ENCODE peak calls at places on chromosome 7, in six cellular contexts. Z is mammary epithelial cell, F is choroid plexus epithelial cell, P is heart right ventricle, K is heart left ventricle, T is transverse colon. H is an unnamed sample.

GRCh38 chr7:7271094-7271874 is 88.9 kb downstream of the C1GALT1 start:
- DNase-seq in K (no peak), Z (no peak), F (no peak), P (no peak), T (peak; percentile 21), H (no peak)

GRCh38 chr7:94394058-94394398 is 667 bp upstream of the COL1A2 start:
- DNase-seq in P (no peak), T (no peak), K (peak; percentile 31), Z (no peak), F (peak; percentile 77), H (no peak)

GRCh38 chr7:93964262-93964661 is 39.9 kb downstream of the BET1 start:
- DNase-seq in K (no peak), F (no peak), Z (no peak), P (no peak), T (no peak), H (no peak)

GRCh38 chr7:154437238-154437637 is 385.0 kb downstream of the DPP6 start:
- DNase-seq in P (no peak), K (no peak), F (no peak), T (no peak), Z (no peak), H (no peak)

GRCh38 chr7:16646427-16647081 is 573 bp downstream of the BZW2 start:
- DNase-seq in P (no peak), K (no peak), T (peak; percentile 17), Z (peak; percentile 25), F (peak; percentile 21), H (no peak)

GRCh38 chr7:148723846-148724245 is 25.1 kb downstream of the CUL1 start:
- DNase-seq in T (no peak), Z (no peak), F (peak; percentile 51), K (no peak), P (no peak), H (no peak)

GRCh38 chr7:17369686-17370426 is 71.4 kb downstream of the AHR start:
- DNase-seq in P (no peak), F (peak; percentile 99), K (no peak), T (no peak), Z (peak; percentile 86), H (no peak)

GRCh38 chr7:79050592-79050991 is 402.9 kb downstream of the MAGI2 start:
- DNase-seq in P (no peak), T (no peak), F (peak; percentile 64), K (no peak), Z (peak; percentile 78), H (no peak)

GRCh38 chr7:128268233-128268632 is 27.2 kb downstream of the LEP start:
- DNase-seq in P (no peak), F (no peak), Z (no peak), K (no peak), T (no peak), H (no peak)

GRCh38 chr7:70700055-70700934 is 431.6 kb upstream of the GALNT17 start:
- DNase-seq in F (no peak), P (no peak), T (no peak), Z (no peak), K (no peak), H (no peak)

GRCh38 chr7:12370249-12370648 is 33.4 kb downstream of the VWDE start:
- DNase-seq in P (no peak), K (no peak), T (no peak), F (no peak), Z (no peak), H (no peak)

GRCh38 chr7:92527300-92528187 is 776 bp downstream of the PEX1 start:
- DNase-seq in K (peak; percentile 57), T (peak; percentile 56), P (peak; percentile 46), F (peak; percentile 42), Z (peak; percentile 58), H (peak; percentile 74)

GRCh38 chr7:31815796-31816195 is 128.8 kb downstream of the PPP1R17 start:
- DNase-seq in T (no peak), Z (no peak), K (no peak), P (no peak), F (no peak), H (no peak)

GRCh38 chr7:149569726-149570422 is 72.3 kb upstream of the ZNF746 start:
- DNase-seq in K (no peak), T (no peak), P (no peak), Z (no peak), F (no peak), H (no peak)

GRCh38 chr7:70640266-70640833 is 491.6 kb upstream of the GALNT17 start:
- DNase-seq in P (no peak), K (no peak), T (no peak), F (peak; percentile 63), Z (no peak), H (no peak)

GRCh38 chr7:143379607-143380263 is 1.4 kb upstream of the ZYX start:
- DNase-seq in F (no peak), Z (no peak), T (no peak), K (no peak), P (no peak), H (no peak)

DNA sequence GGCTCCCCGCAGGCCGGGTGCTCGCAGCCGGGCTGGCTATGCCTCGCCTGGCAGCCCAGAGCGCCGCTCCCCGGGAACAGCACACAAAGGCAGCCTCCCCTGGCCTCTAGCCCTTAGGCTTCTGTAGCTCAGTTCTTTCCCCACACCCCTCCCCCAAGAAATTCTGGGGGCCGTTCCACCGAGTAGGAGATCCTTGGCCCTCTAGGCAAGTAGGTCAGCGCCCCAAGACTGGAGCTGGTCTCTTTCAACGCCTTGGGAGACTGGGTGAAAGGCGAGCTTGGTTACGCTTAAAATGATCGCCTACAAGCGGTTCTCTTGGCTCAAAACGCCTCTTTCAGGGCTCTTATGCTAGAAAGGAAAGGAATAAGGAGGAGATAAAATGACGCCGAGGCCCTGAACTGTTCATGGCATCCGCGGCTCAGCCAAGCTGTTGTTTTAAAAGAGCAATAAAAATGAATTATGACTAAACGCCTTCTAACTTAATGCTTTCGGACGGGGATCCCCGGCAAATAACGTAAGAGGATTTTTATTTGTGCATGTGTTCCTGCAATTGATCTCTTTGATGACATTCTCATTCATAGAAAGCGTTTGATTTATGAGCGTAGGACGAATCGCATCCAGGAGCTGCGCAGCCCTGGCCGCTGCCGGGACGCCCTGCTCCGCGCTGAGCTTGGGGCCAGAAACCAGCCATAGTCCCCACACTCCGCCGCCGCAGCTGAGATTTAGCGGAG is 2.9 kb upstream of the HOXA1 start:
- DNase-seq in T (peak; percentile 73), P (no peak), Z (peak; percentile 67), F (no peak), K (no peak), H (no peak)
- TF ChIP-seq CTCF in T (no peak), P (no peak), Z (peak; percentile 50), F (no peak), K (no peak), H (no peak)

DNA sequence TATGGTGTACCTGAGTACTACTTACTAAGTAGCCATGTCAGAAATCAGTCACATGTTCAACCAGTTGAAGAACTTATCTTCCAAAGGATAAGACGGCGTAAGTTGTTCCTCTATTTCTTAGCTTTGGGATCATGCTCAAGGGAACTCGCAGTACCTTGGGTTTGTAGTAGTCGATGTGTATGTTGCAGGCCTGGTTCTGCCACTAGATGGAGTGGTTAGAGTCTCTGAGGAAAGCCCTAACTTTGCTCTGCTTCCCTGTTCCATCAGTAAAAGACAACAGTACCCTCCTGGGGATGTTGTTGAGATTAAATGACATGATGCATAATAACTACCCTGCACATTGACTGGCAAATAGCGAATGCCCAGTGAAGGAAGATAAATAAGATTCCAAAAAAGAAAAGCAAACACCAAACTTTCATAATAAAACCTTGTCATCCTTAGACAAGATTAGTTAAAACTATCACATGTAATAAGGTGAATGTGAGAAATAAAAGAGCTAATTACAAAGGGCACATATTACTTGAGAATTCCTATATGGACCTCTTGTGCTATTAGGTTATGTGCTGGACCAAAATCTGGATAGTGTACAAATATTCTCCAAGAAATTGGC is 165.9 kb downstream of the ABCA13 start:
- DNase-seq in Z (peak; percentile 28), P (no peak), K (no peak), T (no peak), F (peak; percentile 75), H (no peak)
- TF ChIP-seq CTCF in Z (peak; percentile 87), P (no peak), K (peak; percentile 34), T (no peak), F (peak; percentile 95), H (peak; percentile 71)

GRCh38 chr7:135235841-135236240 is 2.2 kb downstream of the STRA8 start:
- DNase-seq in Z (no peak), F (no peak), T (no peak), P (no peak), K (no peak), H (no peak)

GRCh38 chr7:135240446-135240845 is 6.8 kb downstream of the STRA8 start:
- DNase-seq in Z (no peak), F (no peak), K (no peak), T (no peak), P (no peak), H (no peak)

GRCh38 chr7:135236727-135237126 is 3.1 kb downstream of the STRA8 start:
- DNase-seq in F (no peak), T (no peak), K (no peak), P (no peak), Z (no peak), H (no peak)

GRCh38 chr7:135239263-135239662 is 5.6 kb downstream of the STRA8 start:
- DNase-seq in P (no peak), T (no peak), F (no peak), K (no peak), Z (no peak), H (no peak)

GRCh38 chr7:135238112-135238744 is 4.6 kb downstream of the STRA8 start:
- DNase-seq in T (no peak), Z (no peak), K (no peak), P (no peak), F (no peak), H (no peak)
- TF ChIP-seq CTCF in T (no peak), Z (peak; percentile 51), K (peak; percentile 14), P (no peak), F (peak; percentile 52), H (peak; percentile 68)

GRCh38 chr7:73738612-73739386 is at the start of gene ABHD11:
- DNase-seq in F (peak; percentile 98), T (peak; percentile 100), P (peak; percentile 99), K (peak; percentile 97), Z (peak; percentile 96), H (peak; percentile 99)
- TF ChIP-seq CTCF in F (no peak), T (no peak), P (no peak), K (peak; percentile 7), Z (no peak), H (no peak)

GRCh38 chr7:101031082-101031481 is 11.2 kb downstream of the MUC17 start:
- DNase-seq in F (no peak), K (no peak), T (peak; percentile 21), P (no peak), Z (peak; percentile 8), H (no peak)
- TF ChIP-seq CTCF in F (peak; percentile 2), K (no peak), T (no peak), P (no peak), Z (peak; percentile 39), H (no peak)

GRCh38 chr7:144474363-144474762 is 70.9 kb upstream of the NOBOX start:
- DNase-seq in T (no peak), K (no peak), P (no peak), F (no peak), Z (no peak), H (no peak)
- TF ChIP-seq CTCF in T (no peak), K (no peak), P (no peak), F (no peak), Z (no peak), H (no peak)